ENCODE peak calls at places on chromosomes 16 and 17, in five cellular contexts. One of them, this sample, is unnamed.

GRCh38 chr17:78716814-78717393 is 65.2 kb downstream of the CYTH1 start:
- DNase-seq in sciatic nerve: peak
- DNase-seq in heart left ventricle: peak
- DNase-seq in heart right ventricle: peak
- DNase-seq in cardiac fibroblast: peak
- DNase-seq in this sample: peak

GRCh38 chr16:89025636-89026035 is 48.6 kb upstream of the CBFA2T3 start:
- DNase-seq in sciatic nerve: no peak
- DNase-seq in heart left ventricle: no peak
- DNase-seq in heart right ventricle: no peak
- DNase-seq in cardiac fibroblast: no peak
- DNase-seq in this sample: no peak

GRCh38 chr17:34082404-34082803 is 172.7 kb upstream of the CCL2 start:
- DNase-seq in sciatic nerve: no peak
- DNase-seq in heart left ventricle: no peak
- DNase-seq in heart right ventricle: no peak
- DNase-seq in cardiac fibroblast: no peak
- DNase-seq in this sample: no peak

GRCh38 chr17:5947701-5948180 is 122.4 kb upstream of the WSCD1 start:
- DNase-seq in sciatic nerve: no peak
- DNase-seq in heart left ventricle: no peak
- DNase-seq in heart right ventricle: no peak
- DNase-seq in cardiac fibroblast: no peak
- DNase-seq in this sample: no peak

GRCh38 chr17:27544350-27545131 is 86.4 kb upstream of the LGALS9 start:
- DNase-seq in sciatic nerve: no peak
- DNase-seq in heart left ventricle: no peak
- DNase-seq in heart right ventricle: no peak
- DNase-seq in cardiac fibroblast: no peak
- DNase-seq in this sample: peak

GRCh38 chr16:87582221-87582965 is 19.9 kb upstream of the JPH3 start:
- DNase-seq in sciatic nerve: peak
- DNase-seq in heart left ventricle: peak
- DNase-seq in heart right ventricle: peak
- DNase-seq in cardiac fibroblast: peak
- DNase-seq in this sample: peak

GRCh38 chr16:30984669-30985400 is at the start of gene HSD3B7:
- DNase-seq in sciatic nerve: peak
- DNase-seq in heart left ventricle: peak
- DNase-seq in heart right ventricle: peak
- DNase-seq in cardiac fibroblast: peak
- DNase-seq in this sample: peak

GRCh38 chr17:81706757-81707624 is 3.8 kb downstream of the MRPL12 start:
- DNase-seq in sciatic nerve: no peak
- DNase-seq in heart left ventricle: no peak
- DNase-seq in heart right ventricle: no peak
- DNase-seq in cardiac fibroblast: no peak
- DNase-seq in this sample: no peak

GRCh38 chr16:8905168-8905762 is 23.1 kb downstream of the LITAFD start:
- DNase-seq in sciatic nerve: no peak
- DNase-seq in heart left ventricle: no peak
- DNase-seq in heart right ventricle: no peak
- DNase-seq in cardiac fibroblast: peak
- DNase-seq in this sample: peak

GRCh38 chr17:2580641-2581040 is 12.8 kb upstream of the PAFAH1B1 start:
- DNase-seq in sciatic nerve: no peak
- DNase-seq in heart left ventricle: no peak
- DNase-seq in heart right ventricle: no peak
- DNase-seq in cardiac fibroblast: no peak
- DNase-seq in this sample: no peak

GRCh38 chr17:77616243-77616731 is 342.2 kb upstream of the TNRC6C start:
- DNase-seq in sciatic nerve: no peak
- DNase-seq in heart left ventricle: no peak
- DNase-seq in heart right ventricle: no peak
- DNase-seq in cardiac fibroblast: no peak
- DNase-seq in this sample: peak

GRCh38 chr17:82384730-82385429 is 13.3 kb downstream of the UTS2R start:
- DNase-seq in sciatic nerve: no peak
- DNase-seq in heart left ventricle: peak
- DNase-seq in heart right ventricle: peak
- DNase-seq in cardiac fibroblast: no peak
- DNase-seq in this sample: peak

GRCh38 chr16:87424260-87424659 is 32.1 kb downstream of the MAP1LC3B start:
- DNase-seq in sciatic nerve: no peak
- DNase-seq in heart left ventricle: no peak
- DNase-seq in heart right ventricle: no peak
- DNase-seq in cardiac fibroblast: no peak
- DNase-seq in this sample: no peak

GRCh38 chr16:20191566-20191965 is 117.9 kb upstream of the GPR139 start:
- DNase-seq in sciatic nerve: no peak
- DNase-seq in heart left ventricle: no peak
- DNase-seq in heart right ventricle: no peak
- DNase-seq in cardiac fibroblast: peak
- DNase-seq in this sample: no peak

GRCh38 chr17:61335845-61336655 is 63.6 kb upstream of the TBX2 start:
- DNase-seq in sciatic nerve: no peak
- DNase-seq in heart left ventricle: peak
- DNase-seq in heart right ventricle: peak
- DNase-seq in cardiac fibroblast: no peak
- DNase-seq in this sample: peak

GRCh38 chr16:66948034-66948821 is 12.8 kb upstream of the CES3 start:
- DNase-seq in sciatic nerve: no peak
- DNase-seq in heart left ventricle: no peak
- DNase-seq in heart right ventricle: no peak
- DNase-seq in cardiac fibroblast: no peak
- DNase-seq in this sample: no peak